ENCODE peak calls at places on chromosomes 16 and 17, in nine cellular contexts. V, W, N, G, C, A, K, Y and J are unnamed samples.

GRCh38 chr16:30721606-30722005 is 22.6 kb downstream of the SRCAP start:
- DNase-seq in V (no peak), W (no peak), N (no peak), G (no peak), C (no peak), A (no peak), K (no peak), Y (no peak), J (no peak)

GRCh38 chr17:63840591-63841349 is 1.7 kb downstream of the SMARCD2 start:
- DNase-seq in V (no peak), W (no peak), N (no peak), G (no peak), C (no peak), A (no peak), K (no peak), Y (no peak), J (peak)

GRCh38 chr16:27999687-28000086 is 63.8 kb downstream of the GSG1L start:
- DNase-seq in V (no peak), W (no peak), N (no peak), G (no peak), C (no peak), A (no peak), K (no peak), Y (no peak), J (no peak)

GRCh38 chr17:42673885-42674754 is 2.7 kb downstream of the PLEKHH3 start:
- DNase-seq in V (peak), W (peak), N (peak), G (no peak), C (no peak), A (no peak), K (no peak), Y (peak), J (peak)

GRCh38 chr16:89413811-89414585 is 76.4 kb downstream of the ANKRD11 start:
- DNase-seq in V (no peak), W (no peak), N (no peak), G (no peak), C (no peak), A (no peak), K (no peak), Y (no peak), J (no peak)

GRCh38 chr17:69609495-69610315 is 195.2 kb downstream of the MAP2K6 start:
- DNase-seq in V (peak), W (no peak), N (peak), G (no peak), C (no peak), A (peak), K (no peak), Y (no peak), J (no peak)

GRCh38 chr17:8964801-8965393 is 610 bp downstream of the PIK3R5 start:
- DNase-seq in V (no peak), W (no peak), N (no peak), G (no peak), C (no peak), A (no peak), K (no peak), Y (no peak), J (no peak)

GRCh38 chr17:7313028-7313889 is 1.9 kb downstream of the GPS2 start:
- DNase-seq in V (peak), W (no peak), N (no peak), G (no peak), C (no peak), A (no peak), K (no peak), Y (no peak), J (no peak)

GRCh38 chr16:81357711-81358270 is 43.0 kb downstream of the GAN start:
- DNase-seq in V (no peak), W (no peak), N (no peak), G (no peak), C (no peak), A (no peak), K (no peak), Y (no peak), J (no peak)

GRCh38 chr17:76537578-76538280 is at the start of gene CYGB:
- DNase-seq in V (peak), W (no peak), N (no peak), G (no peak), C (no peak), A (no peak), K (no peak), Y (no peak), J (no peak)

GRCh38 chr16:88638323-88639230 is at the start of gene IL17C:
- DNase-seq in V (peak), W (no peak), N (no peak), G (no peak), C (no peak), A (no peak), K (no peak), Y (peak), J (no peak)

GRCh38 chr16:593807-594206 is 3.9 kb downstream of the RAB40C start:
- DNase-seq in V (no peak), W (no peak), N (no peak), G (no peak), C (no peak), A (no peak), K (no peak), Y (no peak), J (no peak)

GRCh38 chr16:86401119-86401518 is 109.2 kb upstream of the FOXF1 start:
- DNase-seq in V (no peak), W (no peak), N (no peak), G (no peak), C (no peak), A (no peak), K (no peak), Y (no peak), J (no peak)

GRCh38 chr17:81044764-81045589 is 10.0 kb downstream of the BAIAP2 start:
- DNase-seq in V (no peak), W (peak), N (peak), G (peak), C (no peak), A (no peak), K (peak), Y (peak), J (peak)

GRCh38 chr16:88926374-88926990 is 50.5 kb downstream of the CBFA2T3 start:
- DNase-seq in V (no peak), W (no peak), N (no peak), G (no peak), C (no peak), A (peak), K (no peak), Y (no peak), J (no peak)

GRCh38 chr17:79451167-79451566 is 159.7 kb downstream of the RBFOX3 start:
- DNase-seq in V (no peak), W (no peak), N (no peak), G (no peak), C (no peak), A (no peak), K (no peak), Y (no peak), J (no peak)

GRCh38 chr16:17590711-17591654 is 120.2 kb upstream of the XYLT1 start:
- DNase-seq in V (no peak), W (no peak), N (no peak), G (no peak), C (no peak), A (no peak), K (no peak), Y (no peak), J (no peak)

GRCh38 chr17:12917401-12917800 is 100.4 kb downstream of the ELAC2 start:
- DNase-seq in V (no peak), W (no peak), N (no peak), G (peak), C (no peak), A (no peak), K (no peak), Y (no peak), J (no peak)

GRCh38 chr16:81544691-81545365 is 100.2 kb downstream of the CMIP start:
- DNase-seq in V (no peak), W (no peak), N (no peak), G (no peak), C (no peak), A (no peak), K (no peak), Y (no peak), J (no peak)

GRCh38 chr17:76179496-76180467 is 38.7 kb upstream of the FOXJ1 start:
- DNase-seq in V (no peak), W (no peak), N (no peak), G (no peak), C (no peak), A (no peak), K (no peak), Y (no peak), J (no peak)

DNA sequence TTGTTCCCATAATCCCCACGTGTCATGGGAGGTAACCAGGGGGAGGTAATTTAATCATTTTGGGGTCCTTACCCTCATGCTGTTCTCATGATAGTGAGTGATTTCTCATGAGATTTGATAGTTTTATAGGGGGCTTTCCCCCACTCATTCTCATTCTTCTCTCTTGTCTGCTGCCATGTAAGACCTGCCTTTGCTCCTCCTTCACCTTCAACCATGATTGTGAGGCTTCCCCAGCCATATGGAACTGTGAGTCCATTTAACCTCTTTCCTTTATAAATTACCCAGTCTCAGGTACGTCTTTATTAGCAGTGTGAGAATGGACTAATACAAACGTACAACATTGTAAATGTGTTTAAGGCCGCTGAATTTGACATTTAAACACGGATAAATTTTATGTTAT is 35.5 kb upstream of the APOH start:
- DNase-seq in V (no peak), W (no peak), N (no peak), G (no peak), C (no peak), A (no peak), K (no peak), Y (no peak), J (no peak)
- TF ChIP-seq POLR2AphosphoS5 in V (no peak), W (no peak), N (no peak), G (no peak), C (no peak), A (no peak), K (no peak), Y (no peak), J (no peak)

GRCh38 chr17:72360386-72360940 is 239.6 kb downstream of the SOX9 start:
- DNase-seq in V (no peak), W (no peak), N (no peak), G (no peak), C (no peak), A (no peak), K (no peak), Y (no peak), J (no peak)

GRCh38 chr17:72362466-72363335 is 241.9 kb downstream of the SOX9 start:
- DNase-seq in V (no peak), W (no peak), N (no peak), G (no peak), C (no peak), A (no peak), K (no peak), Y (no peak), J (no peak)

GRCh38 chr17:72363336-72363620 is 242.5 kb downstream of the SOX9 start:
- DNase-seq in V (no peak), W (no peak), N (no peak), G (no peak), C (no peak), A (no peak), K (no peak), Y (no peak), J (no peak)

GRCh38 chr17:72359811-72360210 is 239.0 kb downstream of the SOX9 start:
- DNase-seq in V (no peak), W (no peak), N (no peak), G (no peak), C (no peak), A (no peak), K (no peak), Y (no peak), J (no peak)

DNA sequence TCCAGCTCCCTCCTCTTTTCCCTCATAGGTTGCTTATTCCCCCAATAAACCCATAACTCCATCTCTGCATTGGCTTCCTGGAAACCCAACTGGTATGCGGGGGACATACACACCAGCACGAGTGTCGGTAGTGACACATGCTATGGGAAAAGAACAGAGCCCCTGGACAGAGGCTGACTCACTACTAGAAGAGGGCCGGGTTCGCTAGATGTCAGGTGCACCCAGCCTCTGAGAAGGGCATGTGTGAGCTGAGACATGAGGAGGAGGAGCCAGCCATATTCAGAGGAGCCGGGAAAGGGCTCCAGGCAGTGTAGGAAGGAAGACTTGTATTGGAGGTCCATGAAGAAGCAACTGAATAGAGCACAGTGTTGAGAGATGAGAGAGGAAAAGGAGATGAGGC is 241.1 kb downstream of the SOX9 start:
- DNase-seq in V (no peak), W (no peak), N (no peak), G (no peak), C (no peak), A (no peak), K (no peak), Y (no peak), J (no peak)
- TF ChIP-seq POLR2AphosphoS5 in V (no peak), W (no peak), N (no peak), G (no peak), C (no peak), A (no peak), K (no peak), Y (no peak), J (no peak)

DNA sequence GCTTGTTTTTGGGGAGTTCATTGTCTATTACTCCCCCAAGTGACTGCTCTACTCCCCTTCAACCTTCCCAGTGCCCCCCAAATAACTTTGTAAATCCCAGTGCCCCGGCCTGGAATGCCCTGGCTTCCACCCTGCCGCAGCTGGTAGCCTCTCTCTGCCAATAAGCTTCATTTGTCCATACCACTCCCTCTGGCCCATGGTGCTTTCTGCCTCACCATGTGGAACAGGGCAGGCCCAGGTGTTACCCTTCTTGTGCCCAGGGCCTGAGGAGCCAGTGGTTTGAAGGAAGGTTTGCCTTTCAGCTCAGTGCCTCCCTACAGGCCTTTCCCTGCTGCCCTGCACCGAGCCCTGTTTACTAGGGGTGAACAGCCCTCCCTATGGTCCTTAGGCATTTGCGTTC is 134.2 kb downstream of the AATF start:
- DNase-seq in V (no peak), W (no peak), N (no peak), G (no peak), C (no peak), A (no peak), K (no peak), Y (no peak), J (no peak)
- TF ChIP-seq POLR2AphosphoS5 in V (no peak), W (no peak), N (no peak), G (no peak), C (no peak), A (no peak), K (no peak), Y (no peak), J (no peak)

DNA sequence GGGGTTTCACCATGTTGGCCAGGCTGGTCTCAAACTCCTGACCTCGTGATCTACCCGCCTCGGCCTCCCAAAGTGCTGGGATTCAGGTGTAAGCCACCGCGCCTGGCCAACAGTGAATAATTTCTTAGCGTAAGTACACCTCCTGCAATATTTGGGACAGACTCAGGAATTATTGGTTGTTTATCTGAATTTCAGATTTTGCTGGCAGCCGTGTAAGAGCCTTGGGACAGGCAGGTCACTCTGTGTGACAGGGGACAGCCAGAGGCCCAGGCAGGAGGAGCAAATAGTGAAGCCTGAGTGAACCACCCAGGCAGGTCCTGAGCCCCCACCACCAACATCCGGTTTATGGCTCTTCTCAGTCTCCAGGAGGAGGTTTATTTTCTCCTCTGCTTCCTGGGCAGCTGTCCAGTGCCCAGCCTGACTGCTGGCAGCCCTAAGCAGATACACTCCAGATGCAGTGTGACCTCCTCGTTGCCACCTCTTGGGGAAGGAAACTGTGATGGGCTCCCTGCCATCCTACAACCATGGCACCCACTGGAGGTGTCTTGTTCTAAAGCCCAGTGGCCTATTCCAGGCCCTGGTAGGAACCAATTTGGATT is 26.2 kb upstream of the ADORA2B start:
- DNase-seq in V (no peak), W (no peak), N (peak), G (no peak), C (no peak), A (no peak), K (no peak), Y (peak), J (peak)
- TF ChIP-seq POLR2AphosphoS5 in V (no peak), W (no peak), N (no peak), G (no peak), C (no peak), A (no peak), K (no peak), Y (peak), J (no peak)

DNA sequence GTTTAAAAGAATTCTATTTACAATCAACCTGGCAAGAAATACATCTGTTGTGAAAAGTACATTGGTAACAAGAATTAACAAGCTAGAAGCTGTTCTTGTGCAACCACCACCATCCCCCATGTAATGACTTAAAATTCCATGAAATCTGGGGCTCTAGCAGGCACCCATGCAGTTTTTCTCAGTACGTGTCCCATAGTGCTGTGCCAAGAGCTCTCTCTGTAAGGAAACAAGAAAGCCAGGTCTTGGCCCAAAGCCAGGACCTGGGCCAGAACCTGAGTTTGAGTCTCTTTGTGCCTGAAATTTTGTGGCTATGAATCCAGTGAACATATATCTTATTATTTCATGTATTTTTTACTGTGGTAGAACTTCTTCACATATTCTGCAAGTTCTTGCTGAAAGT is 46.6 kb downstream of the NUP93 start:
- DNase-seq in V (no peak), W (no peak), N (peak), G (no peak), C (no peak), A (no peak), K (no peak), Y (peak), J (peak)
- TF ChIP-seq POLR2AphosphoS5 in V (no peak), W (no peak), N (no peak), G (no peak), C (no peak), A (no peak), K (no peak), Y (no peak), J (peak)

GRCh38 chr16:53087101-53087500 is 32.3 kb downstream of the CHD9 start:
- DNase-seq in V (no peak), W (no peak), N (no peak), G (no peak), C (no peak), A (no peak), K (no peak), Y (no peak), J (no peak)
- TF ChIP-seq POLR2AphosphoS5 in V (no peak), W (no peak), N (no peak), G (no peak), C (no peak), A (no peak), K (no peak), Y (no peak), J (no peak)

DNA sequence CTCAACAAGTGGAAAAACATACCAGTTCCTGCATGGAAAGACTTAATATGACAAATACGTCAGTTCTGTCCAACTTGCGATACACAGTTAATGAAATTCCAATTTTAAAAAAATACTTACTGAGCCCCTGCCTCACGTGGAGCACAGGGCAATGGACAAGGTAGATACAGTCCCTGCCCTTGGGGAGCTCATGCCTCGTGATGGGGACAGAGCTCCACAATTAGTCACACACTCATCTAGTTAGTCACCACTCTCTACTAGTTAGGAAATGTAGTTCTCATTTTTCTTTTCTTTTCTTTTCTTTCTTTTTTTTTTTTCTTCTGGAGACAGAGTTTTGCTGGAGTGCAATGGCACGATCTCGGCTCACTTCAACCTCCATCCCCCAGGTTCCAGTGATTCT is 74.7 kb upstream of the CDH5 start:
- DNase-seq in V (no peak), W (no peak), N (no peak), G (no peak), C (no peak), A (no peak), K (no peak), Y (no peak), J (no peak)
- TF ChIP-seq POLR2AphosphoS5 in V (no peak), W (no peak), N (no peak), G (no peak), C (no peak), A (no peak), K (no peak), Y (no peak), J (no peak)